ENCODE peak calls at places on chromosomes 2 and 18, in nine cellular contexts. One of them, this sample, is unnamed.

GRCh38 chr2:97740590-97741182 is 27.3 kb downstream of the ZAP70 start:
- DNase-seq in H9: peak
- DNase-seq in NCI-H1105: peak
- DNase-seq in COR-L47: no peak
- DNase-seq in NCI-H1694 treated with DMSO at 0.1 percent for 48 hours: peak
- DNase-seq in HEK293T: peak
- DNase-seq in CD4-positive, alpha-beta memory T cell: no peak
- DNase-seq in T-helper 17 cell: no peak
- DNase-seq in G401: no peak
- DNase-seq in this sample: peak

GRCh38 chr2:128555433-128555832 is 236.8 kb upstream of the HS6ST1 start:
- DNase-seq in H9: no peak
- DNase-seq in G401: no peak
- DNase-seq in CD4-positive, alpha-beta memory T cell: no peak
- DNase-seq in T-helper 17 cell: no peak
- DNase-seq in COR-L47: no peak
- DNase-seq in NCI-H1105: no peak
- DNase-seq in HEK293T: no peak
- DNase-seq in NCI-H1694 treated with DMSO at 0.1 percent for 48 hours: no peak
- DNase-seq in this sample: no peak

GRCh38 chr2:148557844-148558436 is 86.6 kb upstream of the EPC2 start:
- DNase-seq in CD4-positive, alpha-beta memory T cell: no peak
- DNase-seq in NCI-H1105: no peak
- DNase-seq in NCI-H1694 treated with DMSO at 0.1 percent for 48 hours: no peak
- DNase-seq in H9: no peak
- DNase-seq in HEK293T: no peak
- DNase-seq in T-helper 17 cell: no peak
- DNase-seq in G401: no peak
- DNase-seq in COR-L47: no peak
- DNase-seq in this sample: no peak

GRCh38 chr18:49022311-49023280 is 71.8 kb upstream of the SMAD7 start:
- DNase-seq in HEK293T: no peak
- DNase-seq in T-helper 17 cell: no peak
- DNase-seq in NCI-H1694 treated with DMSO at 0.1 percent for 48 hours: no peak
- DNase-seq in G401: no peak
- DNase-seq in H9: peak
- DNase-seq in CD4-positive, alpha-beta memory T cell: no peak
- DNase-seq in COR-L47: no peak
- DNase-seq in NCI-H1105: no peak
- DNase-seq in this sample: peak

GRCh38 chr18:31942301-31942998 is 478 bp downstream of the TRAPPC8 start:
- DNase-seq in NCI-H1694 treated with DMSO at 0.1 percent for 48 hours: no peak
- DNase-seq in T-helper 17 cell: peak
- DNase-seq in G401: peak
- DNase-seq in H9: peak
- DNase-seq in HEK293T: peak
- DNase-seq in COR-L47: no peak
- DNase-seq in NCI-H1105: peak
- DNase-seq in CD4-positive, alpha-beta memory T cell: peak
- DNase-seq in this sample: peak

GRCh38 chr2:135903650-135904049 is 27.4 kb upstream of the MCM6 start:
- DNase-seq in T-helper 17 cell: no peak
- DNase-seq in HEK293T: no peak
- DNase-seq in CD4-positive, alpha-beta memory T cell: no peak
- DNase-seq in NCI-H1105: no peak
- DNase-seq in G401: no peak
- DNase-seq in COR-L47: no peak
- DNase-seq in H9: no peak
- DNase-seq in NCI-H1694 treated with DMSO at 0.1 percent for 48 hours: no peak
- DNase-seq in this sample: peak

GRCh38 chr2:157231476-157231875 is 26.0 kb upstream of the GALNT5 start:
- DNase-seq in NCI-H1105: no peak
- DNase-seq in HEK293T: no peak
- DNase-seq in T-helper 17 cell: no peak
- DNase-seq in COR-L47: no peak
- DNase-seq in H9: no peak
- DNase-seq in NCI-H1694 treated with DMSO at 0.1 percent for 48 hours: no peak
- DNase-seq in CD4-positive, alpha-beta memory T cell: no peak
- DNase-seq in G401: no peak
- DNase-seq in this sample: no peak

GRCh38 chr2:128347701-128348504 is 29.2 kb upstream of the HS6ST1 start:
- DNase-seq in H9: no peak
- DNase-seq in CD4-positive, alpha-beta memory T cell: peak
- DNase-seq in NCI-H1694 treated with DMSO at 0.1 percent for 48 hours: peak
- DNase-seq in HEK293T: no peak
- DNase-seq in T-helper 17 cell: no peak
- DNase-seq in G401: peak
- DNase-seq in NCI-H1105: no peak
- DNase-seq in COR-L47: peak
- DNase-seq in this sample: peak

GRCh38 chr2:142642654-142643053 is 234.8 kb upstream of the KYNU start:
- DNase-seq in COR-L47: no peak
- DNase-seq in G401: no peak
- DNase-seq in NCI-H1105: no peak
- DNase-seq in NCI-H1694 treated with DMSO at 0.1 percent for 48 hours: no peak
- DNase-seq in CD4-positive, alpha-beta memory T cell: no peak
- DNase-seq in H9: no peak
- DNase-seq in T-helper 17 cell: no peak
- DNase-seq in HEK293T: no peak
- DNase-seq in this sample: no peak

This sample was measured in H7.